ENCODE peak calls at places on chromosomes 1 and 21, in four cellular contexts. F, G, A and R are unnamed samples. For H3K27me3, the result is how much of the 10 kb centered on the place peaks cover.

GRCh38 chr1:204992499-204992898 is 50.5 kb upstream of the CNTN2 start:
- DNase-seq in F (no peak), G (no peak), A (no peak), R (peak)

GRCh38 chr1:46652321-46653100 is 15.7 kb downstream of the ATPAF1 start:
- DNase-seq in F (no peak), G (no peak), A (no peak), R (no peak)

GRCh38 chr21:44279621-44280260 is 5.9 kb upstream of the AIRE start:
- DNase-seq in F (no peak), G (no peak), A (no peak), R (peak)

GRCh38 chr1:209657140-209657879 is 5.1 kb upstream of the LAMB3 start:
- DNase-seq in F (no peak), G (no peak), A (no peak), R (peak)

GRCh38 chr21:42580793-42581201 is 67.1 kb downstream of the SLC37A1 start:
- DNase-seq in F (peak), G (peak), A (peak), R (peak)

GRCh38 chr1:63266857-63267256 is 55.5 kb upstream of the FOXD3 start:
- DNase-seq in F (no peak), G (no peak), A (no peak), R (no peak)

GRCh38 chr1:117606608-117607261 is 887 bp downstream of the TENT5C start:
- DNase-seq in F (peak), G (peak), A (peak), R (peak)

GRCh38 chr1:114033219-114033706 is 54.0 kb downstream of the OLFML3 start:
- DNase-seq in F (no peak), G (no peak), A (no peak), R (no peak)

GRCh38 chr1:236523704-236524141 is at the start of gene LGALS8:
- DNase-seq in F (peak), G (peak), A (peak), R (peak)

GRCh38 chr21:44865561-44866280 is 7.8 kb downstream of the PTTG1IP start:
- DNase-seq in F (peak), G (peak), A (no peak), R (peak)

GRCh38 chr21:35195232-35195631 is 146.1 kb upstream of the RUNX1 start:
- DNase-seq in F (no peak), G (no peak), A (no peak), R (no peak)

GRCh38 chr1:100631015-100631521 is 88.5 kb upstream of the VCAM1 start:
- DNase-seq in F (no peak), G (no peak), A (no peak), R (no peak)

GRCh38 chr1:201515895-201516294 is 9.0 kb upstream of the CSRP1 start:
- DNase-seq in F (no peak), G (no peak), A (no peak), R (no peak)

GRCh38 chr1:76864383-76864782 is 2.9 kb upstream of the ST6GALNAC5 start:
- DNase-seq in F (no peak), G (no peak), A (no peak), R (no peak)

GRCh38 chr1:110554871-110555801 is 36.2 kb upstream of the KCNA10 start:
- DNase-seq in F (peak), G (no peak), A (no peak), R (peak)

GRCh38 chr1:26787381-26787705 is 407 bp upstream of the PIGV start:
- DNase-seq in F (no peak), G (no peak), A (no peak), R (no peak)

GRCh38 chr1:153629971-153630370 is 1.7 kb downstream of the S100A1 start:
- DNase-seq in F (no peak), G (no peak), A (no peak), R (no peak)

GRCh38 chr1:160066829-160067720 is 2.9 kb downstream of the KCNJ10 start:
- DNase-seq in F (no peak), G (no peak), A (no peak), R (no peak)

GRCh38 chr1:205344010-205344808 is 12.5 kb downstream of the KLHDC8A start:
- DNase-seq in F (peak), G (no peak), A (no peak), R (peak)

GRCh38 chr21:15122241-15122640 is 57.4 kb upstream of the NRIP1 start:
- DNase-seq in F (no peak), G (no peak), A (no peak), R (no peak)

GRCh38 chr1:200379431-200379755 is 30.4 kb downstream of the ZNF281 start:
- DNase-seq in F (no peak), G (no peak), A (no peak), R (no peak)

GRCh38 chr1:36484099-36484498 is 1.4 kb upstream of the CSF3R start:
- DNase-seq in F (no peak), G (peak), A (no peak), R (no peak)

DNA sequence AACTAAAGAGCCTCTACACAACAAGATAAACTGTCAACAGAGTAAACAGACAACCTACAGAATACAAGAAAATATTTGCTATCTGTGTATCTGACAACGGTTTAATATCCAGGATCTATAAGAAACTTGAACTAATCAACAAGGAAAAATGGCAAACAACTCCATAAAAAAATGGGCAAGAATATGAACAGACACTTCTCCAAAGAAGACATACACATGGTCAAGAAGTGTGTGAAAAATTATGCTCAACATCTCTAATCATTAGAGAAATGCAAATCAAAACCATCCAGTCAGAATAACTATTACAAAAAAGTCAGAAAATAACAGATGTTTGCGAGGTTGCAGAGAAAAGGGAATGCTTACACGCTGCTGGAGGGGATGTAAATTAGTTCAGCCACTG is 8.0 kb downstream of the ZNF670 start:
- DNase-seq in F (no peak), G (no peak), A (no peak), R (no peak)
- H3K27me3 ChIP-seq in F (under half), G (under half), A (under half), R (under half)

DNA sequence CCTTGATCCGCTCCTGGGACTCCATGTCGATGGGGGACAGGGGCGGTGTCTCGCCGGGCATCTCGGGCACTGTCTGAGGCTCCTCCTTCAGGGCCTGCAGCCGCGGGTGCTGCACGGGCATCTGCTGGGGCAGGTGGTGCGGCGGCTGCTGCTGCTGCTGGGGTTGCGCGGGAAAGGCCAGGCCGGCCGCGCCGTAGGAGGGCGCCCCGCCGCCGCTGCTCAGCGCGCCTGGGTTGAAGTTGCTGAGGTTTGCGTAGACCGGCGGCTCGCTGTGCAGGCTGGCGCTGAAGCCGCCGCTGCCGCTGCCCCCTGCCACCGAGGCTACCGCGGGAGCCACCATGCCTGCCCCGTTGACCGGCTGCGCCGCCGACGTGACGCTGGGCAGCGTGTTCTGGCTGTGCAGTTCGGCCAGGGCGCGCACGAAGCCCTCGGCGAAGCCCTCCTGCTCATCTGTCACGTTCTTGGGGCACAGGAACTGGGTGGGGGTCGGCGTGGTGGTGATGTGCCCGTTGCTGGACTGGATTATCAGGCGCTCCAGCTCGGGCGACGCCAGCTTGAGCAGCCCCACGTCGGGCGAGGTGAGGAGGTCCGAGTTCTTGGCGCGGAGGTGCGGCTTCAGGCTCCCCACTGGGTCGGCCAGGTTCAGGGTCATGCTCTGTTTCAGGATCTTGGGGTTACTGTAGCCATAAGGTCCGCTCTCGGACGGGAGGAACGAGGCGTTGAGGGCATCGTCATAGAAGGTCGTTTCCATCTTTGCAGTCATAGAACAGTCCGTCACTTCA is 1.3 kb downstream of the JUN start:
- DNase-seq in F (peak), G (peak), A (peak), R (peak)
- TF ChIP-seq POLR2A in F (no peak), G (peak), A (peak), R (no peak)

GRCh38 chr1:50418600-50419109 is 4.6 kb downstream of the DMRTA2 start:
- DNase-seq in F (no peak), G (no peak), A (no peak), R (no peak)
- H3K27me3 ChIP-seq in F (under half), G (half or more), A (under half), R (half or more)

GRCh38 chr1:225652726-225653462 is at the start of gene ENAH:
- DNase-seq in F (peak), G (peak), A (peak), R (peak)
- TF ChIP-seq POLR2A in F (peak), G (no peak), A (peak), R (no peak)

GRCh38 chr1:115336741-115337140 is 1.3 kb downstream of the NGF start:
- DNase-seq in F (no peak), G (no peak), A (no peak), R (no peak)
- H3K27me3 ChIP-seq in F (under half), G (under half), A (under half), R (half or more)

DNA sequence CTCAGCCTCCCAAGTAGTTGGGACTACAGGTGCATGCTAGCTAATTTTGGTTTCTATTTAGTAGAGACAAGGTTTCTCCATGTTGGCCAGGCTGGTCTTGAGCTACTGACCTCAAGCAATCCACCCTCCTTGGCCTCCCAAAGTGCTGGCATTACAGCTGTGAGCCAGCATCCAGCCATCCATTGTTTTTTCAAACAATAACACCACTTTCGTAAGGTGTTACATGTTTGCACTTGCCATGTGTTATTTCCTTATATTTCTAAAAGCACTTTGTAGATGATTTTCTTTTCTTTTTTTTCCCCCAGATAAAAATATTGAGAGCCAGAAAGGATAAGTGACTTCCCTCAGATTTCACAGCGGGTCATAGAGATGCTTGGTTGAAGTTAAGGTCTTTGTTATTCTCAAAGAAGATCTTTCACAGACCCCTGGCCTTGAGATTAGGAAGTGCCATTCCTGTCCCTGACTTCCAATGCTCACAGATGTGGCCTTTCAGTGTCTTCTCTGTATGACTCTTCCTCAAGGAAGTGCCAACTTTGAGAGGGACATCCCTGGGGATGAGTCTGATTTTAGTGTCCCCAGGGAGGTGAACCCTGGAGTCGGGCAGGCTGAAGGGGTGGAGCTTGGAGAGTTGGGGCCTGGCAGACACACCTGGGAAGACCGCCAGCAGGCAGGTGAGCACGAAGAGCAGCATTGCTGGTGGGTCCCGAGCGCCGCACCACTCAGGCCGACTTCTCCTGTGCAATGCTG is 6.3 kb downstream of the PIGR start:
- DNase-seq in F (peak), G (no peak), A (no peak), R (no peak)
- TF ChIP-seq POLR2A in F (no peak), G (no peak), A (no peak), R (no peak)

GRCh38 chr1:98940680-98941079 is 64.0 kb downstream of the PLPPR5 start:
- DNase-seq in F (no peak), G (no peak), A (no peak), R (no peak)
- H3K27me3 ChIP-seq in F (under half), G (under half), A (under half), R (under half)

GRCh38 chr1:31154000-31154631 is 85.6 kb downstream of the NKAIN1 start:
- DNase-seq in F (no peak), G (no peak), A (no peak), R (no peak)

GRCh38 chr1:31153423-31153822 is 86.3 kb downstream of the NKAIN1 start:
- DNase-seq in F (no peak), G (no peak), A (no peak), R (no peak)

GRCh38 chr1:31155216-31155806 is 84.4 kb downstream of the NKAIN1 start:
- DNase-seq in F (peak), G (peak), A (peak), R (peak)

GRCh38 chr1:31152181-31152768 is 86.8 kb upstream of the PUM1 start:
- DNase-seq in F (no peak), G (no peak), A (no peak), R (no peak)

GRCh38 chr1:31154632-31155215 is 85.0 kb downstream of the NKAIN1 start:
- DNase-seq in F (peak), G (peak), A (peak), R (peak)
- TF ChIP-seq POLR2A in F (peak), G (no peak), A (no peak), R (no peak)

GRCh38 chr1:147072371-147073061 is 99.8 kb downstream of the PRKAB2 start:
- DNase-seq in F (no peak), G (peak), A (no peak), R (no peak)
- H3K27me3 ChIP-seq in F (under half), G (under half), A (under half), R (half or more)